ENCODE peak calls at places on chromosome 1, in six cellular contexts. V, H, J, I, A and Y are unnamed samples.

GRCh38 chr1:151990856-151991198 is 2.8 kb downstream of the S100A10 start:
- DNase-seq in I (no peak), V (no peak), A (no peak), H (no peak), J (no peak), Y (no peak)

GRCh38 chr1:153349363-153350340 is 1.0 kb upstream of the PGLYRP4 start:
- DNase-seq in A (no peak), H (no peak), V (no peak), J (no peak), I (no peak), Y (no peak)

GRCh38 chr1:156627313-156627880 is 8.2 kb downstream of the HAPLN2 start:
- DNase-seq in H (peak; percentile 65), J (no peak), I (no peak), V (peak; percentile 47), A (peak; percentile 55), Y (peak; percentile 52)

GRCh38 chr1:203036135-203036534 is 9.8 kb downstream of the PPFIA4 start:
- DNase-seq in V (no peak), I (no peak), A (no peak), H (no peak), J (no peak), Y (peak; percentile 54)

GRCh38 chr1:210800756-210801155 is 333.2 kb downstream of the KCNH1 start:
- DNase-seq in I (no peak), H (no peak), A (no peak), J (no peak), V (no peak), Y (no peak)

GRCh38 chr1:213987422-213987875 is 324 bp upstream of the PROX1 start:
- DNase-seq in V (no peak), H (peak; percentile 46), I (no peak), A (no peak), J (no peak), Y (no peak)

GRCh38 chr1:56917356-56917755 is 48.5 kb downstream of the C8B start:
- DNase-seq in V (no peak), J (no peak), A (no peak), I (no peak), H (no peak), Y (no peak)

GRCh38 chr1:98017184-98017583 is 96.3 kb upstream of the DPYD start:
- DNase-seq in A (no peak), I (no peak), V (no peak), H (no peak), J (no peak), Y (no peak)